ENCODE peak calls at places on chromosomes 2 and 18, in seven cellular contexts. O, V, Z, Q, U, M and S are unnamed samples.

GRCh38 chr2:55154525-55155030 is 77.5 kb downstream of the CLHC1 start:
- DNase-seq in O (no peak), V (no peak), Z (no peak), Q (no peak), U (no peak), M (no peak), S (no peak)

GRCh38 chr2:143489135-143489534 is 359.9 kb downstream of the ARHGAP15 start:
- DNase-seq in O (no peak), V (no peak), Z (peak; percentile 81), Q (no peak), U (no peak), M (no peak), S (no peak)

GRCh38 chr2:46378616-46379015 is 81.4 kb downstream of the EPAS1 start:
- DNase-seq in O (no peak), V (no peak), Z (no peak), Q (no peak), U (no peak), M (no peak), S (no peak)

GRCh38 chr18:8615397-8616025 is 6.3 kb downstream of the RAB12 start:
- DNase-seq in O (no peak), V (peak; percentile 69), Z (peak; percentile 34), Q (no peak), U (no peak), M (peak; percentile 35), S (peak; percentile 69)

GRCh38 chr2:122660786-122661634 is 905.6 kb downstream of the TSN start:
- DNase-seq in O (no peak), V (no peak), Z (no peak), Q (peak; percentile 72), U (no peak), M (no peak), S (no peak)

GRCh38 chr2:180979086-180979934 is 1.1 kb upstream of the UBE2E3 start:
- DNase-seq in O (no peak), V (peak; percentile 21), Z (peak; percentile 30), Q (no peak), U (no peak), M (peak; percentile 82), S (no peak)

GRCh38 chr2:138433995-138434991 is 67.3 kb upstream of the SPOPL start:
- DNase-seq in O (no peak), V (peak; percentile 60), Z (no peak), Q (no peak), U (no peak), M (no peak), S (peak; percentile 32)

GRCh38 chr2:44169155-44169898 is 652 bp downstream of the PPM1B start:
- DNase-seq in O (no peak), V (peak; percentile 39), Z (peak; percentile 68), Q (no peak), U (peak; percentile 27), M (peak; percentile 24), S (peak; percentile 71)

GRCh38 chr2:55087930-55088329 is 37.7 kb upstream of the RTN4 start:
- DNase-seq in O (no peak), V (peak; percentile 63), Z (no peak), Q (no peak), U (no peak), M (no peak), S (no peak)

GRCh38 chr2:140747665-140748064 is 1383.2 kb downstream of the LRP1B start:
- DNase-seq in O (no peak), V (no peak), Z (no peak), Q (no peak), U (peak; percentile 0), M (no peak), S (no peak)

GRCh38 chr2:120302301-120302700 is 43.6 kb upstream of the INHBB start:
- DNase-seq in O (no peak), V (no peak), Z (no peak), Q (no peak), U (no peak), M (no peak), S (no peak)

GRCh38 chr2:6562762-6563161 is 302.9 kb downstream of the CMPK2 start:
- DNase-seq in O (no peak), V (no peak), Z (no peak), Q (no peak), U (no peak), M (no peak), S (no peak)

GRCh38 chr2:4745056-4745455 is 947.1 kb upstream of the SOX11 start:
- DNase-seq in O (no peak), V (no peak), Z (no peak), Q (no peak), U (no peak), M (no peak), S (no peak)

GRCh38 chr2:4745596-4745995 is 946.6 kb upstream of the SOX11 start:
- DNase-seq in O (no peak), V (no peak), Z (no peak), Q (no peak), U (no peak), M (no peak), S (no peak)
- TF ChIP-seq MAX in O (no peak), V (no peak), Z (no peak), Q (no peak), U (no peak), M (no peak), S (no peak)

GRCh38 chr2:109689973-109690372 is 75.8 kb downstream of the SOWAHC start:
- DNase-seq in O (no peak), V (no peak), Z (no peak), Q (no peak), U (no peak), M (no peak), S (no peak)
- H3K27ac ChIP-seq in O (no peak overlapping the region), V (no peak overlapping the region), Z (no peak overlapping the region), Q (no peak overlapping the region), U (no peak overlapping the region), M (peak overlapping the region; percentile 89), S (peak overlapping the region; percentile 82)

GRCh38 chr2:128027801-128028667 is at the start of gene SAP130:
- DNase-seq in O (peak; percentile 79), V (peak; percentile 95), Z (peak; percentile 96), Q (peak; percentile 90), U (peak; percentile 71), M (peak; percentile 93), S (peak; percentile 96)

GRCh38 chr2:128032092-128032491 is 4.2 kb upstream of the SAP130 start:
- DNase-seq in O (no peak), V (no peak), Z (no peak), Q (no peak), U (no peak), M (no peak), S (no peak)

GRCh38 chr2:128027278-128027800 is 520 bp downstream of the SAP130 start:
- DNase-seq in O (peak; percentile 96), V (peak; percentile 99), Z (peak; percentile 99), Q (peak; percentile 96), U (peak; percentile 92), M (peak; percentile 98), S (peak; percentile 98)

GRCh38 chr2:128026422-128027277 is 1.2 kb downstream of the SAP130 start:
- DNase-seq in O (no peak), V (no peak), Z (peak; percentile 32), Q (no peak), U (no peak), M (no peak), S (no peak)

DNA sequence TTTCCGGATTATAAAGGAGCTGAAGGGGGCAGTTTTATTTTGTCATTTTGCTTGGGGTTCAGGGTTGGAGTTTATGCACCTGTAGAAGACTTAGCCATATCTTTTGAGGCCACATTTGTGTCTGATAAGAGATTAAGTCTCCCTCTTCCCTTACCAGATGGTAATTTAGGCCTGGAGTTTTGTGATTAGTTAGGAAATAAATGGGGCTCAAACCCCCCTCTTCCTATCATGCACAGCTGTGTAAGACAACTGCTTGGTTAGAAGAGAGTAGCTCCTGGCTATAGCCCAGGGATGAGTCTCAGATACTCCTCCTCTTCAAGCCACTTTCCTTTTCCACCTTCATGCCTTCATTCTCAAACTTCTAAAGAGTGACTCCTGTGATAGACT is 802 bp upstream of the SAP130 start:
- DNase-seq in O (no peak), V (peak; percentile 35), Z (no peak), Q (no peak), U (no peak), M (no peak), S (peak; percentile 12)
- H3K9ac ChIP-seq in O (peak overlapping the region; percentile 82), V (peak overlapping the region; percentile 98), Z (no peak overlapping the region), Q (no peak overlapping the region), U (peak overlapping the region; percentile 63), M (peak overlapping the region; percentile 98), S (peak overlapping the region; percentile 89)

GRCh38 chr18:63178526-63178880 is 141.1 kb downstream of the BCL2 start:
- DNase-seq in O (no peak), V (no peak), Z (no peak), Q (no peak), U (no peak), M (no peak), S (no peak)
- TF ChIP-seq MAX in O (no peak), V (no peak), Z (no peak), Q (no peak), U (no peak), M (no peak), S (no peak)

DNA sequence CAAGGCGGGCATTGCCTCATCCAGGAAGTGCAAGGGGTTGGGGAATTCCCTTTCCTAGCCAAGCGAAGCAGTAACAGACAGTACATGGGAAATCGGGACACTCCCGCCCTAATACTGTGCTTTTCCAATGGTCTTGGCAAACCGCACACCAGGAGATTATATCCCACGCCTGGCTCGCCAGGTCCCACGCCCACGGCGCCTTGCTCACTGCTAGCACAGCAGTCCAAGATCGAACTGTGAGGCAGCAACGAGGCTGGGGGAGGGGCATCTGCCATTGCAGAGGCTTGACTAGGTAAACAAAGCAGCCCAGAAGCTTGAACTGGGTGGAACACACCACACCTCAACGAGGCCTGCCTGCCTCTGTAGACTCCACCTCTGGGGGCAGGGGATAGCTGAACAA is 57.4 kb downstream of the WDPCP start:
- DNase-seq in O (no peak), V (no peak), Z (no peak), Q (no peak), U (no peak), M (no peak), S (no peak)
- H3K27ac ChIP-seq in O (no peak overlapping the region), V (no peak overlapping the region), Z (no peak overlapping the region), Q (no peak overlapping the region), U (no peak overlapping the region), M (no peak overlapping the region), S (no peak overlapping the region)